ENCODE peak calls at places on chromosomes 3 and 15, in five cellular contexts. One of them, this sample, is unnamed.

GRCh38 chr15:27250223-27250622 is 279.2 kb downstream of the GABRG3 start:
- DNase-seq in GM04504: no peak
- DNase-seq in Daoy: no peak
- DNase-seq in activated CD8-positive, alpha-beta T cell treated with anti-CD3 and anti-CD28 coated beads, Interleukin-2, amount 10 ng/mL, durations not matched to agents 7 days and 5 days: no peak
- DNase-seq in GM12865: no peak
- DNase-seq in this sample: no peak

GRCh38 chr3:22960326-22960984 is 242.7 kb upstream of the UBE2E2 start:
- DNase-seq in GM04504: peak; percentile 7
- DNase-seq in Daoy: peak; percentile 5
- DNase-seq in activated CD8-positive, alpha-beta T cell treated with anti-CD3 and anti-CD28 coated beads, Interleukin-2, amount 10 ng/mL, durations not matched to agents 7 days and 5 days: peak; percentile 21
- DNase-seq in GM12865: peak; percentile 65
- DNase-seq in this sample: no peak

GRCh38 chr3:52529376-52530333 is 4.0 kb downstream of the NT5DC2 start:
- DNase-seq in GM04504: no peak
- DNase-seq in Daoy: peak; percentile 33
- DNase-seq in activated CD8-positive, alpha-beta T cell treated with anti-CD3 and anti-CD28 coated beads, Interleukin-2, amount 10 ng/mL, durations not matched to agents 7 days and 5 days: no peak
- DNase-seq in GM12865: no peak
- DNase-seq in this sample: peak; percentile 74

GRCh38 chr15:64883097-64883581 is 28.6 kb upstream of the ANKDD1A start:
- DNase-seq in GM04504: no peak
- DNase-seq in Daoy: peak; percentile 47
- DNase-seq in activated CD8-positive, alpha-beta T cell treated with anti-CD3 and anti-CD28 coated beads, Interleukin-2, amount 10 ng/mL, durations not matched to agents 7 days and 5 days: peak; percentile 47
- DNase-seq in GM12865: peak; percentile 79
- DNase-seq in this sample: no peak

GRCh38 chr3:29226709-29227108 is 54.2 kb upstream of the RBMS3 start:
- DNase-seq in GM04504: no peak
- DNase-seq in Daoy: no peak
- DNase-seq in activated CD8-positive, alpha-beta T cell treated with anti-CD3 and anti-CD28 coated beads, Interleukin-2, amount 10 ng/mL, durations not matched to agents 7 days and 5 days: no peak
- DNase-seq in GM12865: no peak
- DNase-seq in this sample: no peak

GRCh38 chr3:197023998-197024651 is 5.5 kb downstream of the MELTF start:
- DNase-seq in GM04504: no peak
- DNase-seq in Daoy: no peak
- DNase-seq in activated CD8-positive, alpha-beta T cell treated with anti-CD3 and anti-CD28 coated beads, Interleukin-2, amount 10 ng/mL, durations not matched to agents 7 days and 5 days: no peak
- DNase-seq in GM12865: peak; percentile 25
- DNase-seq in this sample: peak; percentile 66

GRCh38 chr15:88610756-88611231 is 10.3 kb upstream of the AEN start:
- DNase-seq in GM04504: no peak
- DNase-seq in Daoy: peak; percentile 30
- DNase-seq in activated CD8-positive, alpha-beta T cell treated with anti-CD3 and anti-CD28 coated beads, Interleukin-2, amount 10 ng/mL, durations not matched to agents 7 days and 5 days: no peak
- DNase-seq in GM12865: no peak
- DNase-seq in this sample: no peak

GRCh38 chr3:39808467-39809180 is 785 bp upstream of the MYRIP start:
- DNase-seq in GM04504: no peak
- DNase-seq in Daoy: no peak
- DNase-seq in activated CD8-positive, alpha-beta T cell treated with anti-CD3 and anti-CD28 coated beads, Interleukin-2, amount 10 ng/mL, durations not matched to agents 7 days and 5 days: no peak
- DNase-seq in GM12865: no peak
- DNase-seq in this sample: no peak

GRCh38 chr3:175655366-175655765 is 796.2 kb downstream of the NAALADL2 start:
- DNase-seq in GM04504: no peak
- DNase-seq in Daoy: no peak
- DNase-seq in activated CD8-positive, alpha-beta T cell treated with anti-CD3 and anti-CD28 coated beads, Interleukin-2, amount 10 ng/mL, durations not matched to agents 7 days and 5 days: no peak
- DNase-seq in GM12865: no peak
- DNase-seq in this sample: no peak

GRCh38 chr3:42024578-42025387 is 62.9 kb upstream of the ULK4 start:
- DNase-seq in GM04504: no peak
- DNase-seq in Daoy: no peak
- DNase-seq in activated CD8-positive, alpha-beta T cell treated with anti-CD3 and anti-CD28 coated beads, Interleukin-2, amount 10 ng/mL, durations not matched to agents 7 days and 5 days: no peak
- DNase-seq in GM12865: no peak
- DNase-seq in this sample: no peak

GRCh38 chr3:132417695-132418520 is 606 bp downstream of the DNAJC13 start:
- DNase-seq in GM04504: no peak
- DNase-seq in Daoy: peak; percentile 78
- DNase-seq in activated CD8-positive, alpha-beta T cell treated with anti-CD3 and anti-CD28 coated beads, Interleukin-2, amount 10 ng/mL, durations not matched to agents 7 days and 5 days: peak; percentile 73
- DNase-seq in GM12865: peak; percentile 75
- DNase-seq in this sample: no peak

GRCh38 chr15:43241100-43241499 is 20.3 kb upstream of the EPB42 start:
- DNase-seq in GM04504: peak; percentile 59
- DNase-seq in Daoy: no peak
- DNase-seq in activated CD8-positive, alpha-beta T cell treated with anti-CD3 and anti-CD28 coated beads, Interleukin-2, amount 10 ng/mL, durations not matched to agents 7 days and 5 days: no peak
- DNase-seq in GM12865: no peak
- DNase-seq in this sample: no peak

GRCh38 chr3:147361671-147362420 is 44.5 kb downstream of the ZIC4 start:
- DNase-seq in GM04504: no peak
- DNase-seq in Daoy: peak; percentile 57
- DNase-seq in activated CD8-positive, alpha-beta T cell treated with anti-CD3 and anti-CD28 coated beads, Interleukin-2, amount 10 ng/mL, durations not matched to agents 7 days and 5 days: peak; percentile 55
- DNase-seq in GM12865: peak; percentile 66
- DNase-seq in this sample: no peak

GRCh38 chr3:128917291-128917690 is 37.9 kb downstream of the ACAD9 start:
- DNase-seq in GM04504: no peak
- DNase-seq in Daoy: no peak
- DNase-seq in activated CD8-positive, alpha-beta T cell treated with anti-CD3 and anti-CD28 coated beads, Interleukin-2, amount 10 ng/mL, durations not matched to agents 7 days and 5 days: no peak
- DNase-seq in GM12865: no peak
- DNase-seq in this sample: no peak

GRCh38 chr3:14170569-14171159 is 7.7 kb downstream of the XPC start:
- DNase-seq in GM04504: peak; percentile 62
- DNase-seq in Daoy: no peak
- DNase-seq in activated CD8-positive, alpha-beta T cell treated with anti-CD3 and anti-CD28 coated beads, Interleukin-2, amount 10 ng/mL, durations not matched to agents 7 days and 5 days: no peak
- DNase-seq in GM12865: no peak
- DNase-seq in this sample: no peak

GRCh38 chr15:57149196-57149595 is 227.1 kb upstream of the CGNL1 start:
- DNase-seq in GM04504: no peak
- DNase-seq in Daoy: no peak
- DNase-seq in activated CD8-positive, alpha-beta T cell treated with anti-CD3 and anti-CD28 coated beads, Interleukin-2, amount 10 ng/mL, durations not matched to agents 7 days and 5 days: no peak
- DNase-seq in GM12865: no peak
- DNase-seq in this sample: no peak

GRCh38 chr3:197501879-197502620 is 53.7 kb downstream of the BDH1 start:
- DNase-seq in GM04504: no peak
- DNase-seq in Daoy: peak; percentile 92
- DNase-seq in activated CD8-positive, alpha-beta T cell treated with anti-CD3 and anti-CD28 coated beads, Interleukin-2, amount 10 ng/mL, durations not matched to agents 7 days and 5 days: peak; percentile 54
- DNase-seq in GM12865: peak; percentile 89
- DNase-seq in this sample: no peak

GRCh38 chr3:172746476-172746875 is 4.0 kb upstream of the ECT2 start:
- DNase-seq in GM04504: no peak
- DNase-seq in Daoy: no peak
- DNase-seq in activated CD8-positive, alpha-beta T cell treated with anti-CD3 and anti-CD28 coated beads, Interleukin-2, amount 10 ng/mL, durations not matched to agents 7 days and 5 days: no peak
- DNase-seq in GM12865: no peak
- DNase-seq in this sample: no peak

GRCh38 chr15:37907136-37907535 is 27.3 kb upstream of the TMCO5A start:
- DNase-seq in GM04504: no peak
- DNase-seq in Daoy: peak; percentile 73
- DNase-seq in activated CD8-positive, alpha-beta T cell treated with anti-CD3 and anti-CD28 coated beads, Interleukin-2, amount 10 ng/mL, durations not matched to agents 7 days and 5 days: no peak
- DNase-seq in GM12865: no peak
- DNase-seq in this sample: no peak

GRCh38 chr3:168165390-168166269 is 69.9 kb upstream of the GOLIM4 start:
- DNase-seq in GM04504: peak; percentile 47
- DNase-seq in Daoy: peak; percentile 74
- DNase-seq in activated CD8-positive, alpha-beta T cell treated with anti-CD3 and anti-CD28 coated beads, Interleukin-2, amount 10 ng/mL, durations not matched to agents 7 days and 5 days: peak; percentile 59
- DNase-seq in GM12865: peak; percentile 83
- DNase-seq in this sample: no peak

GRCh38 chr3:25782938-25783660 is at the start of gene NGLY1:
- DNase-seq in GM04504: peak; percentile 54
- DNase-seq in Daoy: peak; percentile 83
- DNase-seq in activated CD8-positive, alpha-beta T cell treated with anti-CD3 and anti-CD28 coated beads, Interleukin-2, amount 10 ng/mL, durations not matched to agents 7 days and 5 days: peak; percentile 87
- DNase-seq in GM12865: peak; percentile 93
- DNase-seq in this sample: peak; percentile 95

GRCh38 chr3:188431553-188431952 is 277.6 kb downstream of the LPP start:
- DNase-seq in GM04504: peak; percentile 11
- DNase-seq in Daoy: peak; percentile 15
- DNase-seq in activated CD8-positive, alpha-beta T cell treated with anti-CD3 and anti-CD28 coated beads, Interleukin-2, amount 10 ng/mL, durations not matched to agents 7 days and 5 days: no peak
- DNase-seq in GM12865: no peak
- DNase-seq in this sample: no peak

GRCh38 chr3:108914774-108915641 is 38.7 kb downstream of the GUCA1C start:
- DNase-seq in GM04504: peak; percentile 24
- DNase-seq in Daoy: peak; percentile 55
- DNase-seq in activated CD8-positive, alpha-beta T cell treated with anti-CD3 and anti-CD28 coated beads, Interleukin-2, amount 10 ng/mL, durations not matched to agents 7 days and 5 days: peak; percentile 77
- DNase-seq in GM12865: peak; percentile 77
- DNase-seq in this sample: no peak

GRCh38 chr3:49333091-49333490 is 6.8 kb downstream of the USP4 start:
- DNase-seq in GM04504: no peak
- DNase-seq in Daoy: no peak
- DNase-seq in activated CD8-positive, alpha-beta T cell treated with anti-CD3 and anti-CD28 coated beads, Interleukin-2, amount 10 ng/mL, durations not matched to agents 7 days and 5 days: no peak
- DNase-seq in GM12865: no peak
- DNase-seq in this sample: peak; percentile 81

GRCh38 chr15:29820802-29821160 is 1.5 kb downstream of the TJP1 start:
- DNase-seq in GM04504: no peak
- DNase-seq in Daoy: no peak
- DNase-seq in activated CD8-positive, alpha-beta T cell treated with anti-CD3 and anti-CD28 coated beads, Interleukin-2, amount 10 ng/mL, durations not matched to agents 7 days and 5 days: no peak
- DNase-seq in GM12865: no peak
- DNase-seq in this sample: no peak

GRCh38 chr3:114294940-114295480 is 1.2 kb downstream of the TIGIT start:
- DNase-seq in GM04504: no peak
- DNase-seq in Daoy: no peak
- DNase-seq in activated CD8-positive, alpha-beta T cell treated with anti-CD3 and anti-CD28 coated beads, Interleukin-2, amount 10 ng/mL, durations not matched to agents 7 days and 5 days: no peak
- DNase-seq in GM12865: no peak
- DNase-seq in this sample: no peak

GRCh38 chr3:61853912-61854311 is 292.5 kb downstream of the PTPRG start:
- DNase-seq in GM04504: no peak
- DNase-seq in Daoy: no peak
- DNase-seq in activated CD8-positive, alpha-beta T cell treated with anti-CD3 and anti-CD28 coated beads, Interleukin-2, amount 10 ng/mL, durations not matched to agents 7 days and 5 days: no peak
- DNase-seq in GM12865: no peak
- DNase-seq in this sample: no peak

GRCh38 chr3:146503459-146504202 is 34.3 kb upstream of the PLSCR2 start:
- DNase-seq in GM04504: peak; percentile 63
- DNase-seq in Daoy: peak; percentile 93
- DNase-seq in activated CD8-positive, alpha-beta T cell treated with anti-CD3 and anti-CD28 coated beads, Interleukin-2, amount 10 ng/mL, durations not matched to agents 7 days and 5 days: no peak
- DNase-seq in GM12865: peak; percentile 88
- DNase-seq in this sample: no peak

GRCh38 chr3:53202331-53203015 is 41.5 kb downstream of the PRKCD start:
- DNase-seq in GM04504: no peak
- DNase-seq in Daoy: no peak
- DNase-seq in activated CD8-positive, alpha-beta T cell treated with anti-CD3 and anti-CD28 coated beads, Interleukin-2, amount 10 ng/mL, durations not matched to agents 7 days and 5 days: no peak
- DNase-seq in GM12865: no peak
- DNase-seq in this sample: no peak

GRCh38 chr3:115186351-115187148 is 39.5 kb upstream of the ZBTB20 start:
- DNase-seq in GM04504: no peak
- DNase-seq in Daoy: no peak
- DNase-seq in activated CD8-positive, alpha-beta T cell treated with anti-CD3 and anti-CD28 coated beads, Interleukin-2, amount 10 ng/mL, durations not matched to agents 7 days and 5 days: no peak
- DNase-seq in GM12865: peak; percentile 44
- DNase-seq in this sample: no peak

GRCh38 chr3:132180337-132180791 is 136.8 kb upstream of the ACP3 start:
- DNase-seq in GM04504: peak; percentile 37
- DNase-seq in Daoy: peak; percentile 48
- DNase-seq in activated CD8-positive, alpha-beta T cell treated with anti-CD3 and anti-CD28 coated beads, Interleukin-2, amount 10 ng/mL, durations not matched to agents 7 days and 5 days: no peak
- DNase-seq in GM12865: peak; percentile 56
- DNase-seq in this sample: no peak

GRCh38 chr3:80190051-80190450 is 422.3 kb upstream of the ROBO1 start:
- DNase-seq in GM04504: no peak
- DNase-seq in Daoy: peak; percentile 47
- DNase-seq in activated CD8-positive, alpha-beta T cell treated with anti-CD3 and anti-CD28 coated beads, Interleukin-2, amount 10 ng/mL, durations not matched to agents 7 days and 5 days: no peak
- DNase-seq in GM12865: no peak
- DNase-seq in this sample: no peak

GRCh38 chr15:45441036-45441435 is 62.7 kb upstream of the GATM start:
- DNase-seq in GM04504: no peak
- DNase-seq in Daoy: no peak
- DNase-seq in activated CD8-positive, alpha-beta T cell treated with anti-CD3 and anti-CD28 coated beads, Interleukin-2, amount 10 ng/mL, durations not matched to agents 7 days and 5 days: no peak
- DNase-seq in GM12865: no peak
- DNase-seq in this sample: no peak

GRCh38 chr15:88990185-88990679 is 77.1 kb upstream of the MFGE8 start:
- DNase-seq in GM04504: no peak
- DNase-seq in Daoy: no peak
- DNase-seq in activated CD8-positive, alpha-beta T cell treated with anti-CD3 and anti-CD28 coated beads, Interleukin-2, amount 10 ng/mL, durations not matched to agents 7 days and 5 days: no peak
- DNase-seq in GM12865: no peak
- DNase-seq in this sample: no peak

GRCh38 chr3:180119567-180119966 is 82.8 kb upstream of the PEX5L start:
- DNase-seq in GM04504: no peak
- DNase-seq in Daoy: no peak
- DNase-seq in activated CD8-positive, alpha-beta T cell treated with anti-CD3 and anti-CD28 coated beads, Interleukin-2, amount 10 ng/mL, durations not matched to agents 7 days and 5 days: no peak
- DNase-seq in GM12865: no peak
- DNase-seq in this sample: no peak